ENCODE peak calls at places on chromosomes 13 and 19, in four cellular contexts. U, J, K and H are unnamed samples. For H3K27me3 and H3K4me1, the result is how much of the 10 kb centered on the place peaks cover.

GRCh38 chr13:74452176-74452575 is 318.0 kb upstream of the KLF12 start:
- DNase-seq in U (no peak), J (no peak), K (no peak), H (no peak)

GRCh38 chr19:8849232-8849631 is 17.1 kb downstream of the MBD3L1 start:
- DNase-seq in U (no peak), J (no peak), K (no peak), H (no peak)

GRCh38 chr19:2041686-2042484 is 9.2 kb downstream of the MKNK2 start:
- DNase-seq in U (peak), J (peak), K (peak), H (peak)

GRCh38 chr19:11624064-11624463 is 26.8 kb downstream of the ZNF627 start:
- DNase-seq in U (no peak), J (peak), K (no peak), H (no peak)

GRCh38 chr13:68107667-68108066 is 877.5 kb upstream of the PCDH9 start:
- DNase-seq in U (no peak), J (no peak), K (no peak), H (no peak)

GRCh38 chr19:29753190-29753933 is 38.3 kb upstream of the C19orf12 start:
- DNase-seq in U (no peak), J (no peak), K (no peak), H (no peak)

GRCh38 chr13:45941261-45941660 is 89.7 kb upstream of the SIAH3 start:
- DNase-seq in U (no peak), J (no peak), K (no peak), H (no peak)

GRCh38 chr19:14954071-14954655 is 12.9 kb downstream of the OR7C2 start:
- DNase-seq in U (no peak), J (no peak), K (no peak), H (no peak)

GRCh38 chr13:73189766-73190165 is 131.0 kb downstream of the KLF5 start:
- DNase-seq in U (no peak), J (no peak), K (no peak), H (no peak)

GRCh38 chr13:31638577-31638976 is 100.7 kb upstream of the RXFP2 start:
- DNase-seq in U (no peak), J (no peak), K (no peak), H (no peak)

GRCh38 chr19:18460313-18460712 is 22.4 kb upstream of the ISYNA1 start:
- DNase-seq in U (peak), J (no peak), K (no peak), H (no peak)

GRCh38 chr13:66992183-66992582 is 238.0 kb downstream of the PCDH9 start:
- DNase-seq in U (no peak), J (no peak), K (no peak), H (no peak)

DNA sequence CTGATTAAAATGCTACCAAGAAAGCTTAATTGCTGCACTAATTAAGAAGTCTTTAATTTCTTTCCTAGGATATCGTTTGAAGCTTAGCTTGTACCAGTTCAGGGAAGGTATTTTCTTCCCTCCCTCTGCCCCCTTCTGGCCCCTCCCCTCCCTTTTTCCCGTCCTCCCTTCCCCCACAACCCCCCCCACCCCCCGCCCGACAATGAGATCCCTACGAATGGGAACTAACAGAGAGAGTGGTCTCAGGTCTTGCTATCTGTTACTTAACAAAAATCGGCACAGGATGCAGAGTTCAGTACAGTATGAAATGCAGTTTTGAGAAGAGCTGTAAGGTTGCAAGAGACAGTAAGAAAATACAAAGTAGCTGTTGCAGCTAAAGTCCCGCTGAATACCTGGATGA is 3.0 kb upstream of the DACH1 start:
- DNase-seq in U (no peak), J (no peak), K (no peak), H (no peak)
- H3K27me3 ChIP-seq in U (under half), J (under half), K (under half), H (under half)

DNA sequence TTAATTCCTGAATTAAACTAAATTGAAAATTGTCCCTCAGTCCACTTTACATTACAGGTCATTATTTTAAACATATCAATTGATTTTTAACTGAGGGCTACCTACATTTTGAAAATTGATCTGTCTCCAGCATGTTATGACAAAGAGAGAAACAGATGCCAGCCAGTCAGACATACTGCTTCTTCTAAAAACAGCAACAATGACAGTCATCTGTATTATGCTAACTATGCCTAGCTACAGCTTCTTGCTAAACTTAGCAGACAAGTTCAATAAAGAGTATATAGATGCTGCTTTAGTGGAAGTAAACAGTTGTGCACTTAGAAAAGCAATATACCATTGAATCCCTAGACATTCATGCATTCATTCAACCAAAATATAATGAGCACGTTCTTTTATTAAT is 48.6 kb upstream of the EEF1AKMT1 start:
- DNase-seq in U (no peak), J (no peak), K (no peak), H (no peak)
- H3K4me1 ChIP-seq in U (under half), J (under half), K (under half), H (under half)

GRCh38 chr19:50334741-50335421 is 5.7 kb upstream of the KCNC3 start:
- DNase-seq in U (no peak), J (no peak), K (no peak), H (no peak)
- H3K27me3 ChIP-seq in U (under half), J (under half), K (under half), H (under half)

GRCh38 chr19:52527134-52527953 is at the start of gene ZNF808:
- DNase-seq in U (peak), J (peak), K (peak), H (peak)

GRCh38 chr19:52527954-52528326 is 472 bp downstream of the ZNF808 start:
- DNase-seq in U (no peak), J (no peak), K (no peak), H (no peak)

GRCh38 chr19:52535831-52536800 is 8.6 kb downstream of the ZNF808 start:
- DNase-seq in U (peak), J (peak), K (peak), H (peak)

GRCh38 chr19:52533901-52534300 is 6.4 kb downstream of the ZNF808 start:
- DNase-seq in U (peak), J (no peak), K (no peak), H (no peak)

GRCh38 chr19:52532480-52532879 is 5.0 kb downstream of the ZNF808 start:
- DNase-seq in U (no peak), J (no peak), K (no peak), H (no peak)
- H3K4me1 ChIP-seq in U (under half), J (under half), K (under half), H (under half)

DNA sequence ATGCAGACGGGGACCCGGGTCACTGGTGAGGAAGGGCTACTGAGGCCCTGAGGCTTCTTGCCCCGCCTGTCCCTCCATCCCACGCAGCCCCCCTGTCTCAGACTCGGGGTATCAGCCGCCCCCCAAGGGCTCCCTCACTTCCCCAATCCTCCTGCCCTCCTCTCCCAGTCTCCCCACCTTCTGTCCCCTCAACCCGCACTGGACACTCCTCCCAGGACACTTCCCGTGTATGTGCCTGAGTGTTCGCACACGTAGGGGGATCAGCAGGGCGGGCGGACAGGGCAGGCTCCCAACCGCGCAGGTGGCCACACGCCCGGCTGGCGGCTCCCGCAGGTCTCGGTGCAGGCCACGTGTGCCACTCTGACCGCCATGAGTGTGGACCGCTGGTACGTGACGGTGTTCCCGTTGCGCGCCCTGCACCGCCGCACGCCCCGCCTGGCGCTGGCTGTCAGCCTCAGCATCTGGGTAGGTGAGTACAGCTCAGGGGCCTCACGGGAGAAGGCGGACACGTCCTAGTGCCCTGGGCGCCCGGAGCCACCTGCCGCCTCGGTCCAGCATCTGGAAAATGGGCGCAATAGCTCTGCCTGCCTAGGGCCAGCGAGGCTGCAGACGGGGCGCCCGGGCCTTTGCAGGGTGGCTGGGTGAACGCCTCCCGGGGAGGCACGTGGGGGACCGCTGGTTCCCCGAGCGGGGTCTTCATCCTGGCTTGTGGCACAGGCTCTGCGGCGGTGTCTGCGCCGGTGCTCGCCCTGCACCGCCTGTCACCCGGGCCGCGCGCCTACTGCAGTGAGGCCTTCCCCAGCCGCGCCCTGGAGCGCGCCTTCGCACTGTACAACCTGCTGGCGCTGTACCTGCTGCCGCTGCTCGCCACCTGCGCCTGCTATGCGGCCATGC is 2.3 kb downstream of the KISS1R start:
- DNase-seq in U (no peak), J (no peak), K (no peak), H (peak)
- H3K27me3 ChIP-seq in U (under half), J (under half), K (under half), H (under half)

DNA sequence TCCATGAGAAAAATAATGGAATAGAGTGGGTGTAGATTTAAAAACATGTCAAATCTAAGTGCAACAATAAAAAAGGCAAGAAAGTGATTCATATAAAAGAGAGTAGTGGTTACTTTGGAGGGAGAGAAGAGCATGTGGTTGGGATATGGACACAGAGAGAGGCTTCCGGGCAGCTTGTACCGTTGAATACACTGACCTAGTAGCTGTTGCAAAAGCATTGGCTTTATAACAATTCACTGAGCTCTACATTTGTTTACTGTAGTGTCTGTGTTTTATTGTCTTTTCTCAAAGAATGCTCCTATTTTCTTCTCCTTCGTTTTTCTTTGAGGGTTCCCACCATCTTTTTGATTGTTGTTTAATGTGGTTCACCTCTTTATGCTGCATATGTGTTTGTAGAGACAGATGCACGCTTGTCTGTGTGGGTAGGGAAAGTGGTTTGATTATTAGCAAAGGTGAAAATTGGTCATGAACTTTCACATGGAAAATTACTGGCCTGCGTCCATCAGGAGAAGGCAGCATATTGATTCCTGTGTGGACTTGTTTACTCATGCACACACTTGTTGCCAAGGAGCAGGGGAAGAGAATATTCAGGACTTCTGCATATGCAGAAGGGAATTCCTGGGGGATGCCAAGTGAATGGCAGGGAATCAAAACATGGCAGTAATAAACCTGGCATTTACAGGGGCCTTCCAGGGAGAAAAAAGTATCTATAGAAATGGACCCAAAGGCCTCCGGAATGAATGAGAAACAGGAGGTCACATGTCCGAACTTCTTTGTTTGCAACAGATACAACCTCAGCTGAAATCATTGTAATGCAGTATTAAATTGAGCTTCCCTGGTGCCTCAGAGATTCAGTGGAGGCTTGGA is 30.0 kb upstream of the IRS2 start:
- DNase-seq in U (no peak), J (peak), K (no peak), H (no peak)
- H3K4me1 ChIP-seq in U (under half), J (under half), K (under half), H (under half)

GRCh38 chr19:41914191-41914834 is 13.9 kb downstream of the ERFL start:
- DNase-seq in U (no peak), J (no peak), K (no peak), H (no peak)
- H3K27me3 ChIP-seq in U (under half), J (under half), K (under half), H (under half)

GRCh38 chr13:39279077-39279476 is 240.8 kb downstream of the NHLRC3 start:
- DNase-seq in U (no peak), J (no peak), K (no peak), H (no peak)
- H3K4me1 ChIP-seq in U (under half), J (under half), K (under half), H (under half)